ENCODE peak calls at places on chromosomes 2 and 18, in nine cellular contexts. Q is MV-4-11; V is neuronal stem cell; Y is T-helper 2 cell; J is stimulated activated CD4-positive, alpha-beta T cell treated with anti-CD3 and anti-CD28 coated beads, Interleukin-15, amount 100 ng/mL, for 24 hours; D is RWPE1; A is iPS-NIHi11; M is stimulated activated CD8-positive, alpha-beta memory T cell treated with anti-CD3 and anti-CD28 coated beads, Interleukin-7, amount 100 ng/mL, for 4 hours; E is CD4-positive, alpha-beta memory T cell. R is an unnamed sample.

GRCh38 chr2:240280621-240281020 is 140.2 kb upstream of the OTOS start:
- DNase-seq in Q (no peak), V (no peak), Y (no peak), J (no peak), D (no peak), A (no peak), M (no peak), E (no peak), R (no peak)

GRCh38 chr2:25332571-25332970 is 9.2 kb downstream of the DNMT3A start:
- DNase-seq in Q (no peak), V (no peak), Y (no peak), J (no peak), D (no peak), A (no peak), M (no peak), E (no peak), R (no peak)

GRCh38 chr2:176493221-176493825 is 224.1 kb downstream of the MTX2 start:
- DNase-seq in Q (peak; percentile 35), V (no peak), Y (no peak), J (no peak), D (no peak), A (no peak), M (no peak), E (no peak), R (no peak)

GRCh38 chr2:17747684-17748452 is 5.7 kb downstream of the SMC6 start:
- DNase-seq in Q (no peak), V (no peak), Y (no peak), J (no peak), D (peak; percentile 29), A (peak; percentile 46), M (no peak), E (no peak), R (no peak)

GRCh38 chr18:10518595-10519273 is 7.1 kb upstream of the NAPG start:
- DNase-seq in Q (peak; percentile 63), V (no peak), Y (no peak), J (no peak), D (no peak), A (peak; percentile 37), M (no peak), E (no peak), R (peak; percentile 44)

GRCh38 chr18:70553961-70554325 is 265.1 kb downstream of the SOCS6 start:
- DNase-seq in Q (no peak), V (peak; percentile 9), Y (no peak), J (no peak), D (no peak), A (no peak), M (no peak), E (no peak), R (no peak)

GRCh38 chr2:157587576-157587975 is 41.1 kb downstream of the ACVR1C start:
- DNase-seq in Q (no peak), V (no peak), Y (no peak), J (no peak), D (no peak), A (peak; percentile 18), M (no peak), E (no peak), R (no peak)

GRCh38 chr18:25056456-25056855 is 295.5 kb downstream of the ZNF521 start:
- DNase-seq in Q (no peak), V (no peak), Y (no peak), J (no peak), D (no peak), A (no peak), M (no peak), E (no peak), R (no peak)

GRCh38 chr2:27622921-27623384 is 5.9 kb downstream of the CCDC121 start:
- DNase-seq in Q (no peak), V (no peak), Y (no peak), J (no peak), D (peak; percentile 36), A (no peak), M (no peak), E (no peak), R (no peak)

GRCh38 chr2:228731517-228731916 is 539.6 kb downstream of the PID1 start:
- DNase-seq in Q (no peak), V (no peak), Y (no peak), J (no peak), D (peak; percentile 64), A (no peak), M (no peak), E (no peak), R (no peak)

GRCh38 chr18:23330423-23330822 is 122.7 kb upstream of the RIOK3 start:
- DNase-seq in Q (no peak), V (no peak), Y (no peak), J (no peak), D (no peak), A (no peak), M (no peak), E (no peak), R (no peak)

GRCh38 chr2:201807452-201807980 is 1.2 kb downstream of the CDK15 start:
- DNase-seq in Q (no peak), V (no peak), Y (no peak), J (no peak), D (no peak), A (peak; percentile 23), M (no peak), E (no peak), R (no peak)

GRCh38 chr2:122203523-122203922 is 448.1 kb downstream of the TSN start:
- DNase-seq in Q (no peak), V (no peak), Y (no peak), J (no peak), D (peak; percentile 78), A (peak; percentile 45), M (no peak), E (no peak), R (no peak)

GRCh38 chr18:63322246-63322645 is 2.7 kb upstream of the BCL2 start:
- DNase-seq in Q (peak; percentile 93), V (no peak), Y (no peak), J (no peak), D (no peak), A (no peak), M (no peak), E (no peak), R (peak; percentile 28)

GRCh38 chr2:161312996-161313395 is 4.8 kb downstream of the PSMD14 start:
- DNase-seq in Q (no peak), V (no peak), Y (no peak), J (no peak), D (no peak), A (no peak), M (no peak), E (no peak), R (no peak)

GRCh38 chr2:241885701-241886643 is 16.4 kb downstream of the RTP5 start:
- DNase-seq in Q (no peak), V (no peak), Y (no peak), J (no peak), D (no peak), A (no peak), M (no peak), E (no peak), R (no peak)

GRCh38 chr2:241417626-241418025 is 61.5 kb downstream of the FARP2 start:
- DNase-seq in Q (no peak), V (no peak), Y (no peak), J (no peak), D (no peak), A (no peak), M (no peak), E (no peak), R (no peak)

GRCh38 chr2:167140767-167141166 is 252.5 kb downstream of the XIRP2 start:
- DNase-seq in Q (no peak), V (no peak), Y (no peak), J (no peak), D (peak; percentile 87), A (peak; percentile 43), M (no peak), E (no peak), R (no peak)

GRCh38 chr2:235472443-235472842 is 21.4 kb upstream of the AGAP1 start:
- DNase-seq in Q (no peak), V (no peak), Y (no peak), J (no peak), D (no peak), A (no peak), M (no peak), E (no peak), R (no peak)

GRCh38 chr2:100959225-100959880 is 42.7 kb upstream of the RPL31 start:
- DNase-seq in Q (no peak), V (no peak), Y (no peak), J (no peak), D (no peak), A (no peak), M (no peak), E (no peak), R (no peak)

GRCh38 chr2:19185061-19185460 is 173.4 kb downstream of the OSR1 start:
- DNase-seq in Q (no peak), V (no peak), Y (no peak), J (no peak), D (no peak), A (no peak), M (no peak), E (no peak), R (no peak)

GRCh38 chr2:158034198-158034831 is 67.4 kb upstream of the UPP2 start:
- DNase-seq in Q (peak; percentile 92), V (peak; percentile 54), Y (no peak), J (peak; percentile 9), D (peak; percentile 52), A (peak; percentile 85), M (no peak), E (peak; percentile 10), R (peak; percentile 83)

GRCh38 chr2:232887171-232887850 is 17.2 kb downstream of the SNORC start:
- DNase-seq in Q (no peak), V (no peak), Y (no peak), J (no peak), D (no peak), A (peak; percentile 47), M (no peak), E (no peak), R (no peak)